ENCODE peak calls at places on chromosome 12, in four cellular contexts. One of them, this sample, is unnamed.

GRCh38 chr12:108473400-108474055 is 41.5 kb upstream of the FICD start:
- DNase-seq in A549: no peak
- DNase-seq in K562: no peak
- DNase-seq in HepG2: no peak
- DNase-seq in this sample: no peak

GRCh38 chr12:12267801-12268200 is 957 bp upstream of the LRP6 start:
- DNase-seq in A549: no peak
- DNase-seq in K562: no peak
- DNase-seq in HepG2: no peak
- DNase-seq in this sample: no peak

GRCh38 chr12:110689002-110689600 is at the start of gene HVCN1:
- DNase-seq in A549: no peak
- DNase-seq in K562: peak
- DNase-seq in HepG2: no peak
- DNase-seq in this sample: peak

GRCh38 chr12:60335765-60336164 is 739.9 kb downstream of the SLC16A7 start:
- DNase-seq in A549: peak
- DNase-seq in K562: no peak
- DNase-seq in HepG2: no peak
- DNase-seq in this sample: no peak

GRCh38 chr12:47753021-47754001 is 5.4 kb downstream of the RAPGEF3 start:
- DNase-seq in A549: no peak
- DNase-seq in K562: no peak
- DNase-seq in HepG2: no peak
- DNase-seq in this sample: no peak

GRCh38 chr12:88242161-88242925 is 100.2 kb downstream of the TMTC3 start:
- DNase-seq in A549: peak
- DNase-seq in K562: no peak
- DNase-seq in HepG2: no peak
- DNase-seq in this sample: no peak

GRCh38 chr12:5914387-5915149 is 30.5 kb downstream of the ANO2 start:
- DNase-seq in A549: no peak
- DNase-seq in K562: no peak
- DNase-seq in HepG2: no peak
- DNase-seq in this sample: no peak

GRCh38 chr12:50256761-50257160 is 26.6 kb downstream of the LIMA1 start:
- DNase-seq in A549: no peak
- DNase-seq in K562: no peak
- DNase-seq in HepG2: no peak
- DNase-seq in this sample: no peak

GRCh38 chr12:42332301-42332894 is 6.4 kb downstream of the PPHLN1 start:
- DNase-seq in A549: peak
- DNase-seq in K562: no peak
- DNase-seq in HepG2: peak
- DNase-seq in this sample: no peak

GRCh38 chr12:71270057-71270456 is 112.3 kb upstream of the TSPAN8 start:
- DNase-seq in A549: no peak
- DNase-seq in K562: no peak
- DNase-seq in HepG2: no peak
- DNase-seq in this sample: no peak

GRCh38 chr12:113961921-113962710 is 4.0 kb downstream of the RBM19 start:
- DNase-seq in A549: peak
- DNase-seq in K562: no peak
- DNase-seq in HepG2: peak
- DNase-seq in this sample: no peak

GRCh38 chr12:32155911-32156585 is 49.4 kb downstream of the BICD1 start:
- DNase-seq in A549: no peak
- DNase-seq in K562: no peak
- DNase-seq in HepG2: no peak
- DNase-seq in this sample: no peak

GRCh38 chr12:43742106-43742505 is 16.5 kb downstream of the PUS7L start:
- DNase-seq in A549: no peak
- DNase-seq in K562: no peak
- DNase-seq in HepG2: no peak
- DNase-seq in this sample: no peak

GRCh38 chr12:131918311-131919050 is 10.6 kb upstream of the PUS1 start:
- DNase-seq in A549: no peak
- DNase-seq in K562: no peak
- DNase-seq in HepG2: no peak
- DNase-seq in this sample: no peak

GRCh38 chr12:31507966-31508365 is 83.0 kb downstream of the DENND5B start:
- DNase-seq in A549: no peak
- DNase-seq in K562: no peak
- DNase-seq in HepG2: no peak
- DNase-seq in this sample: no peak

GRCh38 chr12:46267618-46268348 is 1.1 kb downstream of the SLC38A1 start:
- DNase-seq in A549: peak
- DNase-seq in K562: peak
- DNase-seq in HepG2: no peak
- DNase-seq in this sample: no peak

GRCh38 chr12:124554429-124555029 is 12.9 kb downstream of the NCOR2 start:
- DNase-seq in A549: no peak
- DNase-seq in K562: no peak
- DNase-seq in HepG2: no peak
- DNase-seq in this sample: no peak

GRCh38 chr12:49832836-49833421 is 4.7 kb upstream of the NCKAP5L start:
- DNase-seq in A549: no peak
- DNase-seq in K562: no peak
- DNase-seq in HepG2: no peak
- DNase-seq in this sample: no peak

GRCh38 chr12:101839324-101840283 is 8.8 kb upstream of the GNPTAB start:
- DNase-seq in A549: peak
- DNase-seq in K562: peak
- DNase-seq in HepG2: peak
- DNase-seq in this sample: peak

GRCh38 chr12:115163710-115164109 is 479.7 kb upstream of the TBX3 start:
- DNase-seq in A549: no peak
- DNase-seq in K562: no peak
- DNase-seq in HepG2: no peak
- DNase-seq in this sample: no peak

DNA sequence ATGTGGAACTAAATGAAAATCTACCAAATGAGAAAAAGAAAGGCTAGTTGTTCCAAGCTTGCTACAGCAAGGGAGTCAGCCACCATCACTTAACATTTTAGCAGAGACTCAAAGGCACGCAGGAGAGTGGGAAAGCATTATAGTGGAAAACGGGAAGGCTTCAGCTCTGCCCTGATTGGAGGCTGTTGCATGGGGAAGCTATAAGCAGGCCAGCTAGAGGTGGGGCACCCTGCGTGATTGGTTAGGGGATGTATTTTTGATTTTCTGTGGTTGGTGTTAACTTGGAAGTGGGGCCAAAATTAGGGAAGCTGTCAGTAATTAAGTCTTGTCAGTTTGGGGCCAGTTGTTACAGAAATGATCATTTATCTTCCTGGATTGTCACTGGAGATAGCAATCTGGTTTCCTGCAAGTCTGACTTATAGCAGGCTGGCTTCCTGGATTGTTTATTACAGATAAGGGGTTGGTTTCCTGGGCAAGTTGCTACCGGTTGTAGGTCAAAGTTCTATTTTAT is 93.9 kb downstream of the FAR2 start:
- DNase-seq in A549: no peak
- DNase-seq in K562: no peak
- DNase-seq in HepG2: no peak
- DNase-seq in this sample: no peak
- TF ChIP-seq USF2 in A549: no peak
- TF ChIP-seq USF2 in K562: no peak
- TF ChIP-seq USF2 in HepG2: no peak
- TF ChIP-seq USF2 in this sample: no peak

DNA sequence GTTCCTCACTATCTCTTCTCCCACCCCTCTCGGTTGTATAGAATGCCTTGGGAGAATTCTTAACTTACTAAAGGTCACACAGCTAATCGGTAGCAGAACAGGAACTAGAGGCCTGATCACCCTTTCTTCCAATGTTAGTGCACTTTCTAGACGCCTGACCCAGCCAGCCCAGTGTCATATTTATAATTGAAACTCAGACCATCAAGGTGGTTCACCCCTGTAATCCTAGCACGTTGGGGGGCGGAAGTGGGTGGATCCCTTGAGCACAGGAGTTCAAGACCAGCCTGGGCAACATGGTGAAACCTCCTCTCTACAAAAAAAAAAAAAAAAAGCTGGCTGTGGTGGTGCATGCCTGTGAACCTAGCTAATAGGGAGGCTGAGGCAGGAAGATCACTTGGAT is 1.8 kb downstream of the TIGAR start:
- DNase-seq in A549: no peak
- DNase-seq in K562: no peak
- DNase-seq in HepG2: no peak
- DNase-seq in this sample: no peak
- TF ChIP-seq MAX in A549: no peak
- TF ChIP-seq MAX in K562: no peak
- TF ChIP-seq MAX in HepG2: no peak
- TF ChIP-seq MAX in this sample: no peak

GRCh38 chr12:95922231-95922630 is 20.2 kb downstream of the CCDC38 start:
- DNase-seq in A549: no peak
- DNase-seq in K562: no peak
- DNase-seq in HepG2: no peak
- DNase-seq in this sample: no peak
- TF ChIP-seq MAFK in A549: no peak
- TF ChIP-seq MAFK in K562: no peak
- TF ChIP-seq MAFK in HepG2: no peak
- TF ChIP-seq MAFK in this sample: no peak

DNA sequence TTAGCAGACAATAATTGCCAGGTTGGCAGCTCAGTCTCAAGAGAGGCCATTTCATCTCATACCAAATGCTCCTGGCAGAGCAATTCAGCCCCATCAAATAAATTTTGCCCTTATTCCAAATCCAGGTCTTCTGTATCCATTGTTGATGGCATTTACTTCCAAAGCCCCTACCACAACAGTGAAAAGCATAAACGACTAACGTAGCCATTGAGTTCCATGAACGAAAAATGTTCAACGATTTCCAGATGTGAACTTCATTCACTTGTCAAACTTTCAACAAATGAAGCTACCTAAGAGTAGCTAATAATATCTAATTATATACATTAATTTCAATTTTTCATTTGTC is 3.0 kb upstream of the GCN1 start:
- DNase-seq in A549: no peak
- DNase-seq in K562: no peak
- DNase-seq in HepG2: no peak
- DNase-seq in this sample: no peak
- TF ChIP-seq USF2 in A549: no peak
- TF ChIP-seq USF2 in K562: no peak
- TF ChIP-seq USF2 in HepG2: no peak
- TF ChIP-seq USF2 in this sample: no peak

GRCh38 chr12:27782481-27782880 is 2.4 kb upstream of the MANSC4 start:
- DNase-seq in A549: no peak
- DNase-seq in K562: no peak
- DNase-seq in HepG2: no peak
- DNase-seq in this sample: no peak

GRCh38 chr12:27781680-27782079 is 1.6 kb upstream of the MANSC4 start:
- DNase-seq in A549: no peak
- DNase-seq in K562: no peak
- DNase-seq in HepG2: no peak
- DNase-seq in this sample: no peak

GRCh38 chr12:27787559-27787958 is 7.5 kb upstream of the MANSC4 start:
- DNase-seq in A549: no peak
- DNase-seq in K562: no peak
- DNase-seq in HepG2: no peak
- DNase-seq in this sample: no peak

GRCh38 chr12:27790179-27790578 is 10.1 kb upstream of the MANSC4 start:
- DNase-seq in A549: no peak
- DNase-seq in K562: no peak
- DNase-seq in HepG2: no peak
- DNase-seq in this sample: no peak

GRCh38 chr12:27785882-27786570 is 6.0 kb upstream of the MANSC4 start:
- DNase-seq in A549: no peak
- DNase-seq in K562: no peak
- DNase-seq in HepG2: no peak
- DNase-seq in this sample: no peak
- TF ChIP-seq MAX in A549: no peak
- TF ChIP-seq MAX in K562: no peak
- TF ChIP-seq MAX in HepG2: no peak
- TF ChIP-seq MAX in this sample: no peak

DNA sequence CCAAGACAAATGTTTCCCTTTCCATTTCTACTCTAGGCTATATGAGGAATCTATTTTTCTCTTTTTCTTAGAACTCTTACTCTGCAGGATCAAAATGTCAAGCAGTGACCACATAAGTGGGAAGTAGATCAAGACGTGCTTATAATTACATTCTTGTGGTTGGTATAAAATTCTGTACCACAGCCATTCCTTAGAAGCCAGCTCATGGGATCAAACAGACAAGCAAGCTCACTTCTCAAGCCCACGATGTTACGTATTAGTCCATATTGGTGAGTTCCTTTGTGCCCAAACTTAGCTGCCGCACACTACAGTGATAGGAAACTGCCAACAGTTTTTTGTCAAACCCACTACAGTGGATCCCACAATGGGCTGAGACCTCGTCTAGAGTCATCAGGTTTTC is 53.4 kb downstream of the IFNG start:
- DNase-seq in A549: no peak
- DNase-seq in K562: no peak
- DNase-seq in HepG2: no peak
- DNase-seq in this sample: no peak
- TF ChIP-seq MAFK in A549: no peak
- TF ChIP-seq MAFK in K562: no peak
- TF ChIP-seq MAFK in HepG2: no peak
- TF ChIP-seq MAFK in this sample: no peak

GRCh38 chr12:51759175-51759574 is 89.3 kb downstream of the FIGNL2 start:
- DNase-seq in A549: no peak
- DNase-seq in K562: no peak
- DNase-seq in HepG2: no peak
- DNase-seq in this sample: no peak
- TF ChIP-seq USF2 in A549: no peak
- TF ChIP-seq USF2 in K562: no peak
- TF ChIP-seq USF2 in HepG2: no peak
- TF ChIP-seq USF2 in this sample: no peak

This sample was measured in H1.